ENCODE peak calls at places on chromosomes 7 and 10, in seven cellular contexts. Q is GM12878, W is HepG2, L is HCT116, R is SK-N-SH, I is H1, F is K562. N is an unnamed sample.

GRCh38 chr10:50629495-50630122 is 5.9 kb upstream of the SGMS1 start:
- DNase-seq in Q (no peak), W (no peak), L (no peak), R (no peak), I (no peak), F (no peak), N (no peak)

GRCh38 chr10:47165711-47166404 is 134.1 kb upstream of the GDF10 start:
- DNase-seq in Q (no peak), W (no peak), L (no peak), R (no peak), I (no peak), F (no peak), N (peak)

GRCh38 chr10:16968722-16969055 is 151.5 kb upstream of the RSU1 start:
- DNase-seq in Q (no peak), W (no peak), L (no peak), R (no peak), I (no peak), F (no peak), N (no peak)

GRCh38 chr7:44221231-44221791 is 20.5 kb downstream of the YKT6 start:
- DNase-seq in Q (no peak), W (no peak), L (no peak), R (peak), I (no peak), F (peak), N (no peak)

GRCh38 chr10:125844673-125845300 is 21.4 kb downstream of the BCCIP start:
- DNase-seq in Q (no peak), W (no peak), L (no peak), R (no peak), I (no peak), F (no peak), N (no peak)

GRCh38 chr10:132616170-132616994 is 78.8 kb downstream of the INPP5A start:
- DNase-seq in Q (no peak), W (no peak), L (no peak), R (no peak), I (no peak), F (no peak), N (no peak)

GRCh38 chr10:3525832-3526449 is 259.1 kb downstream of the KLF6 start:
- DNase-seq in Q (no peak), W (peak), L (peak), R (no peak), I (no peak), F (peak), N (no peak)

GRCh38 chr10:7988985-7989384 is 65.5 kb upstream of the GATA3 start:
- DNase-seq in Q (no peak), W (no peak), L (no peak), R (no peak), I (no peak), F (peak), N (peak)

GRCh38 chr7:44277391-44277790 is 48.0 kb downstream of the CAMK2B start:
- DNase-seq in Q (no peak), W (no peak), L (no peak), R (peak), I (no peak), F (no peak), N (no peak)

GRCh38 chr7:121909721-121910359 is 36.9 kb downstream of the PTPRZ1 start:
- DNase-seq in Q (no peak), W (no peak), L (no peak), R (no peak), I (no peak), F (no peak), N (no peak)

GRCh38 chr7:152336754-152337368 is 98.9 kb downstream of the KMT2C start:
- DNase-seq in Q (no peak), W (peak), L (peak), R (peak), I (no peak), F (no peak), N (peak)

GRCh38 chr10:14010083-14010551 is 320.6 kb downstream of the FRMD4A start:
- DNase-seq in Q (no peak), W (no peak), L (no peak), R (no peak), I (no peak), F (no peak), N (no peak)

GRCh38 chr7:95688931-95689453 is 83.4 kb upstream of the DYNC1I1 start:
- DNase-seq in Q (no peak), W (no peak), L (no peak), R (no peak), I (no peak), F (no peak), N (no peak)

GRCh38 chr7:66839814-66840213 is 81.2 kb upstream of the TMEM248 start:
- DNase-seq in Q (no peak), W (no peak), L (no peak), R (no peak), I (no peak), F (no peak), N (no peak)

GRCh38 chr7:41693150-41693997 is 9.5 kb downstream of the INHBA start:
- DNase-seq in Q (no peak), W (no peak), L (no peak), R (peak), I (no peak), F (no peak), N (no peak)

GRCh38 chr7:46626261-46627037 is 705.4 kb upstream of the IGFBP3 start:
- DNase-seq in Q (no peak), W (no peak), L (no peak), R (no peak), I (no peak), F (no peak), N (no peak)

GRCh38 chr10:76359001-76359400 is 927.6 kb downstream of the LRMDA start:
- DNase-seq in Q (no peak), W (no peak), L (no peak), R (no peak), I (no peak), F (no peak), N (no peak)

GRCh38 chr7:99407849-99408346 is 499 bp downstream of the PDAP1 start:
- DNase-seq in Q (no peak), W (peak), L (no peak), R (peak), I (no peak), F (no peak), N (peak)

GRCh38 chr7:132138817-132139216 is 437.5 kb downstream of the PLXNA4 start:
- DNase-seq in Q (no peak), W (no peak), L (no peak), R (no peak), I (no peak), F (no peak), N (no peak)

GRCh38 chr10:102420443-102420809 is 210 bp upstream of the FBXL15 start:
- DNase-seq in Q (no peak), W (no peak), L (no peak), R (peak), I (no peak), F (no peak), N (no peak)

GRCh38 chr10:11824825-11825224 is 1.7 kb downstream of the PROSER2 start:
- DNase-seq in Q (no peak), W (no peak), L (no peak), R (peak), I (no peak), F (peak), N (no peak)

GRCh38 chr10:114821293-114821914 is at the start of gene FHIP2A:
- DNase-seq in Q (no peak), W (peak), L (peak), R (peak), I (peak), F (peak), N (peak)

GRCh38 chr10:114819313-114819712 is 2.3 kb upstream of the FHIP2A start:
- DNase-seq in Q (no peak), W (no peak), L (no peak), R (no peak), I (no peak), F (no peak), N (peak)

GRCh38 chr10:114822771-114823463 is 1.3 kb downstream of the FHIP2A start:
- DNase-seq in Q (no peak), W (peak), L (no peak), R (no peak), I (no peak), F (no peak), N (no peak)

GRCh38 chr10:114824396-114824795 is 2.8 kb downstream of the FHIP2A start:
- DNase-seq in Q (no peak), W (no peak), L (no peak), R (no peak), I (no peak), F (no peak), N (no peak)

DNA sequence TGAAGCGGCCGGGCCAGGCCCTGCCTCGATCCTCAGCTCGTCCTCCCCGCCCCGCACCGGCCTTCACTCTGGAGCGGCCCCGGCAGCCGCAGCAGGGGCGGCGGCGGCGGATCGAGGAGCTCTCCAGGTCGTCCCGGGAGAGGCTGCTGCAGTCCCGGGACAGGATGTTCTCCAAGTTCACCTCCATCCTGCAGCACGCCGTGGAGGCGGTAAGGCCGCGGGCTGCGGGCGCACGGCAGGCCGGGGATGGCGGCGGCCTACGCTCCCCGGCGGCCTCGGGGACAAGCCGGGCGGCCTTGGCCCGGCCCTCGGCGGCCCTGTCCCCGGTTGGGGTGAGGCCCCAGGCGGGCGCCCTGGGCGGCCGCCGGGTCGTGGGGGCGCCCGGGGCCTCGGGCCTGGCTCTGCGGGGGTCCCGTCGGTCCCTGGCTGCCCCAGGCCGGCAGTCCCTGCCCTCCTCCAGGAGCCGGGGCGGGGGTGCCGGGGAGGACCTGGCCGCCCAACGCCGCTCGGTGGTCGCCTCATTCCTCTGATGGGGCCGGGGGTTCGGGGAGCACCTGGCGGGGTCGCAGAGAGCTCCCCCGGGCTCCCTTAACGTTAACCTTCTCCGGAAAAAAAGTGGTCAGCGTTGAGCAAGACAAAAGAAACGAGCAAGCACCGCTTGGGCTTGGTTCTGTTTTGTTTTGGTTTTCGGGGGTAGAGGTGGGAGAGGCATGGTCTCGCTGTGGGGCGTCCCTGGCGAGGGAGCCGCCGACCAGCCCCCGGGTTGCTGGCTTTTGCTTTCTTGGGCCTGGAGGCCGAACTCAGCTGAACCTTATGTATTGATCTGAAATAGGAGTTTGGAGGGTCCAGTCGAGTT is 563 bp downstream of the FHIP2A start:
- DNase-seq in Q (no peak), W (peak), L (no peak), R (peak), I (peak), F (peak), N (no peak)
- TF ChIP-seq JUND in Q (no peak), W (no peak), L (no peak), R (no peak), I (no peak), F (no peak), N (no peak)

DNA sequence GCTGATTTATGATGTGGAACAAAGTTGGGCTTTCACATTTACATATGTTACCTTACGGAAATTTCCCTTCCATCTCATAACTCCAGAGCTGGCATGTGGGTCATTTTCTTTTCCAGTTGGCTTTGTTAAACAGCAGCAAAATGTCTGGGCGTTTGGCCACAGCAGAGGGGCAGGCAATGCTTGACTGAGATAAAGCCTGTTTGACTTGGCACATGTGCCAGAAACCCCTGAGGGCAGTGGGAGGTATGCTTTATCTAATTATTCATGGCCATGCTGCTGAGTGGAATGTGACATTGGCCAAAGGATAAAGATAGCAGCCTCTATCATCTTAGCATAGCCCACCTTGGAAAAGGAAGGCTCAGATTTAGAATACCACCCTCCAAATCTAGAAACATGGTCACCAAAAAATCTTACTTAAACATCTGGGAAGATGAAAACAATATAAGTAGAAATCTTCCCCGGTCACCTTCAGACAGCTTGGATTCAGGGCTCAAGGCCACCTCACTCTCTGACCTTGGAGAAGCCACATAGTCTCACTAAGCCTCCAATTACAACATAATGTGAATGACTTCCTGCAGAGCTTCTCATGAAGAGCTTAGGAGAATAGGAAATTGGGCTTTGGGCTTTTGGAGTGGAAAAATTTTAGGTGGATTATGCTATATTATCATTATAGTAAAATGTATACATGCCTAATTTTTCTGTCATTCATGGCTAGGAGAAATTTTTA is 101.5 kb downstream of the GRM3 start:
- DNase-seq in Q (no peak), W (no peak), L (no peak), R (peak), I (no peak), F (no peak), N (no peak)
- TF ChIP-seq JUND in Q (no peak), W (no peak), L (no peak), R (no peak), I (no peak), F (no peak), N (no peak)

GRCh38 chr10:60943372-60944158 is 420 bp downstream of the RHOBTB1 start:
- DNase-seq in Q (no peak), W (peak), L (peak), R (peak), I (peak), F (peak), N (peak)
- TF ChIP-seq JUND in Q (no peak), W (no peak), L (no peak), R (no peak), I (no peak), F (no peak), N (no peak)

GRCh38 chr10:83606275-83606674 is 533.0 kb upstream of the GHITM start:
- DNase-seq in Q (no peak), W (no peak), L (no peak), R (peak), I (peak), F (no peak), N (peak)

GRCh38 chr10:83607959-83608745 is 531.2 kb upstream of the GHITM start:
- DNase-seq in Q (no peak), W (no peak), L (no peak), R (no peak), I (no peak), F (no peak), N (no peak)

GRCh38 chr10:83617692-83618325 is 521.5 kb upstream of the GHITM start:
- DNase-seq in Q (no peak), W (no peak), L (no peak), R (no peak), I (no peak), F (no peak), N (no peak)

GRCh38 chr10:83612746-83613145 is 526.6 kb upstream of the GHITM start:
- DNase-seq in Q (no peak), W (no peak), L (no peak), R (no peak), I (no peak), F (no peak), N (no peak)

DNA sequence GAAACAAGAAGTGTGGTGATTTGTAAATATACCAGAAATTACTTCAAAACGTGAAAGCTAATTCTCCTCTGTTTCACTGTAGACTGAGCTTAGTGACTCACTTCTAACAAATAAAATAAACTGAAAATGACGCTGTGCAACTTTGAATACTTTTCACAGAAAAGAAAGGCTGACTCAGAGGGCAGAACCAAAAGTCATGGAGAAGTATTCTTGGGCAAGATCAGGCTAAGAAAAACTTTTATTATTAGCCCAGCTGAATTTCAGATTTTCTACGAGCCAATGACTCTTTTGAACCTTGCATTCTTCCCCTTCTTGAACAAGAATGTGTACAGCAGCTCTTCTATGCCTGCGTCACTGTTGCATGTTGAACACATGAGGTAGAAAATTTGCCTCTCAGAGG is 527.3 kb upstream of the GHITM start:
- DNase-seq in Q (no peak), W (no peak), L (no peak), R (no peak), I (no peak), F (no peak), N (no peak)
- TF ChIP-seq JUND in Q (no peak), W (no peak), L (no peak), R (no peak), I (no peak), F (no peak), N (no peak)

GRCh38 chr7:78197447-78197846 is 398.9 kb downstream of the PHTF2 start:
- DNase-seq in Q (no peak), W (no peak), L (no peak), R (no peak), I (no peak), F (no peak), N (no peak)
- TF ChIP-seq JUND in Q (no peak), W (no peak), L (no peak), R (peak), I (no peak), F (no peak), N (no peak)

GRCh38 chr7:124550036-124550435 is 215.6 kb downstream of the GPR37 start:
- DNase-seq in Q (no peak), W (no peak), L (no peak), R (no peak), I (no peak), F (no peak), N (no peak)
- TF ChIP-seq JUND in Q (no peak), W (no peak), L (no peak), R (no peak), I (no peak), F (no peak), N (no peak)

GRCh38 chr10:331186-331585 is 195.9 kb downstream of the ZMYND11 start:
- DNase-seq in Q (no peak), W (no peak), L (no peak), R (no peak), I (no peak), F (no peak), N (no peak)

GRCh38 chr10:326350-326749 is 191.1 kb downstream of the ZMYND11 start:
- DNase-seq in Q (no peak), W (no peak), L (no peak), R (no peak), I (no peak), F (no peak), N (no peak)

GRCh38 chr10:326894-327635 is 191.8 kb downstream of the ZMYND11 start:
- DNase-seq in Q (no peak), W (no peak), L (no peak), R (no peak), I (no peak), F (no peak), N (no peak)

GRCh38 chr10:327889-328809 is 192.9 kb downstream of the ZMYND11 start:
- DNase-seq in Q (no peak), W (no peak), L (no peak), R (no peak), I (no peak), F (no peak), N (no peak)

GRCh38 chr10:329361-330099 is 194.3 kb downstream of the ZMYND11 start:
- DNase-seq in Q (no peak), W (peak), L (peak), R (no peak), I (peak), F (no peak), N (peak)
- TF ChIP-seq JUND in Q (no peak), W (no peak), L (no peak), R (no peak), I (no peak), F (no peak), N (no peak)

GRCh38 chr10:9824546-9825164 is 1193.0 kb upstream of the CELF2 start:
- DNase-seq in Q (no peak), W (no peak), L (no peak), R (no peak), I (no peak), F (no peak), N (no peak)

GRCh38 chr10:9828110-9828509 is 1189.6 kb upstream of the CELF2 start:
- DNase-seq in Q (no peak), W (no peak), L (no peak), R (no peak), I (no peak), F (no peak), N (no peak)

GRCh38 chr10:9823268-9823930 is 1194.3 kb upstream of the CELF2 start:
- DNase-seq in Q (no peak), W (no peak), L (no peak), R (no peak), I (no peak), F (no peak), N (no peak)

GRCh38 chr10:9819756-9820494 is 1197.7 kb upstream of the CELF2 start:
- DNase-seq in Q (no peak), W (no peak), L (no peak), R (no peak), I (no peak), F (no peak), N (no peak)

GRCh38 chr10:9825491-9826018 is 1192.1 kb upstream of the CELF2 start:
- DNase-seq in Q (no peak), W (no peak), L (no peak), R (no peak), I (no peak), F (peak), N (no peak)
- TF ChIP-seq JUND in Q (no peak), W (no peak), L (no peak), R (no peak), I (no peak), F (peak), N (no peak)

N was measured in T47D.